ENCODE peak calls at places on chromosomes 1 and 21, in six cellular contexts. J is activated CD4-positive, alpha-beta T cell treated with anti-CD3 and anti-CD28 coated beads for 24 hours; D is right atrium auricular region; K is dermis blood vessel endothelial cell; U is AG08396; E is NCI-H510A. W is an unnamed sample.

GRCh38 chr1:7113822-7114221 is 328.6 kb downstream of the CAMTA1 start:
- DNase-seq in E (no peak), J (no peak), D (no peak), K (no peak), U (no peak), W (no peak)

GRCh38 chr1:172630868-172631267 is 28.0 kb upstream of the FASLG start:
- DNase-seq in J (no peak), D (no peak), U (no peak), E (no peak), K (no peak), W (no peak)

GRCh38 chr1:228367798-228368791 is 38.5 kb downstream of the TRIM11 start:
- DNase-seq in J (no peak), E (peak; percentile 20), D (no peak), K (no peak), U (no peak), W (no peak)

GRCh38 chr1:26602378-26602959 is 72.9 kb downstream of the RPS6KA1 start:
- DNase-seq in K (peak; percentile 80), J (no peak), E (no peak), D (no peak), U (peak; percentile 69), W (peak; percentile 62)

GRCh38 chr1:34358636-34359035 is 181.9 kb downstream of the C1orf94 start:
- DNase-seq in U (no peak), K (no peak), J (no peak), D (no peak), E (no peak), W (no peak)

GRCh38 chr1:155043793-155044192 is 7.3 kb upstream of the ADAM15 start:
- DNase-seq in J (no peak), K (no peak), U (no peak), D (no peak), E (no peak), W (no peak)

GRCh38 chr1:204468766-204469302 is 25.8 kb downstream of the PIK3C2B start:
- DNase-seq in K (no peak), E (no peak), D (no peak), J (no peak), U (no peak), W (no peak)

GRCh38 chr1:20739225-20739624 is 6.7 kb upstream of the SH2D5 start:
- DNase-seq in K (no peak), U (peak; percentile 63), D (no peak), E (no peak), J (no peak), W (no peak)

GRCh38 chr1:12757836-12758235 is 11.8 kb downstream of the CFAP107 start:
- DNase-seq in K (no peak), U (no peak), J (no peak), E (no peak), D (no peak), W (no peak)

GRCh38 chr1:25065246-25066238 is 135.5 kb upstream of the RUNX3 start:
- DNase-seq in J (no peak), D (no peak), E (no peak), U (peak; percentile 76), K (no peak), W (no peak)

GRCh38 chr1:53478186-53478585 is 19.0 kb downstream of the DMRTB1 start:
- DNase-seq in J (no peak), D (no peak), U (no peak), E (no peak), K (no peak), W (no peak)

GRCh38 chr1:81172483-81172882 is 628.3 kb upstream of the ADGRL2 start:
- DNase-seq in D (no peak), K (no peak), J (no peak), E (no peak), U (no peak), W (no peak)

GRCh38 chr1:100581096-100581705 is 43.3 kb downstream of the GPR88 start:
- DNase-seq in U (no peak), J (no peak), E (no peak), D (no peak), K (no peak), W (no peak)

GRCh38 chr1:235246022-235246948 is 81.7 kb downstream of the ARID4B start:
- DNase-seq in J (no peak), E (no peak), U (no peak), K (peak; percentile 57), D (no peak), W (no peak)

GRCh38 chr1:37601441-37601840 is 5.7 kb upstream of the GNL2 start:
- DNase-seq in E (no peak), D (no peak), J (no peak), U (no peak), K (no peak), W (no peak)

GRCh38 chr1:63693956-63694607 is 79.7 kb upstream of the ROR1 start:
- DNase-seq in K (no peak), U (no peak), J (no peak), E (no peak), D (no peak), W (no peak)

GRCh38 chr1:41005876-41006275 is 15.6 kb downstream of the SLFNL1 start:
- DNase-seq in D (no peak), K (no peak), J (no peak), E (no peak), U (no peak), W (no peak)

GRCh38 chr1:205284420-205285144 is 37.0 kb downstream of the NUAK2 start:
- DNase-seq in K (peak; percentile 98), D (peak; percentile 85), E (peak; percentile 98), U (peak; percentile 95), J (peak; percentile 69), W (peak; percentile 98)

GRCh38 chr1:63683759-63684158 is 90.1 kb upstream of the ROR1 start:
- DNase-seq in U (no peak), D (no peak), J (no peak), K (no peak), E (no peak), W (no peak)

GRCh38 chr1:39491146-39491921 is at the start of gene BMP8A:
- DNase-seq in E (peak; percentile 99), D (no peak), J (peak; percentile 49), U (peak; percentile 81), K (peak; percentile 71), W (peak; percentile 93)

GRCh38 chr1:19688041-19688842 is 23.6 kb downstream of the HTR6 start:
- DNase-seq in J (no peak), U (no peak), K (no peak), D (no peak), E (no peak), W (no peak)

GRCh38 chr1:198929961-198930599 is 291.2 kb downstream of the PTPRC start:
- DNase-seq in E (peak; percentile 47), U (no peak), D (no peak), J (no peak), K (peak; percentile 26), W (peak; percentile 54)

GRCh38 chr21:25402134-25402957 is 204.9 kb downstream of the MRPL39 start:
- DNase-seq in E (no peak), D (no peak), K (no peak), U (no peak), J (no peak), W (no peak)

GRCh38 chr1:61742620-61743431 is 546 bp downstream of the PATJ start:
- DNase-seq in D (no peak), K (peak; percentile 54), J (no peak), U (peak; percentile 80), E (no peak), W (no peak)

GRCh38 chr1:17274186-17275170 is 25.6 kb downstream of the PADI3 start:
- DNase-seq in D (no peak), K (peak; percentile 80), J (peak; percentile 39), U (peak; percentile 75), E (peak; percentile 42), W (no peak)

GRCh38 chr1:203172184-203173115 is 3.2 kb downstream of the MYBPH start:
- DNase-seq in E (no peak), U (peak; percentile 81), J (peak; percentile 28), D (no peak), K (peak; percentile 79), W (peak; percentile 61)

GRCh38 chr1:212485895-212486590 is 53.3 kb downstream of the NENF start:
- DNase-seq in K (peak; percentile 60), J (no peak), E (no peak), U (peak; percentile 64), D (peak; percentile 85), W (no peak)

GRCh38 chr1:45913183-45913924 is 109.9 kb downstream of the MAST2 start:
- DNase-seq in K (no peak), D (peak; percentile 85), U (peak; percentile 59), J (no peak), E (no peak), W (no peak)

GRCh38 chr1:198465201-198466144 is 75.0 kb downstream of the ATP6V1G3 start:
- DNase-seq in U (peak; percentile 10), J (no peak), D (no peak), K (peak; percentile 80), E (peak; percentile 4), W (peak; percentile 66)

GRCh38 chr1:101302831-101303511 is 66.2 kb downstream of the S1PR1 start:
- DNase-seq in U (peak; percentile 14), D (no peak), K (peak; percentile 86), E (no peak), J (no peak), W (no peak)